ENCODE peak calls at places on chromosomes 13 and 19, in nine cellular contexts. K is lower lobe of right lung, B is MG63, F is brain microvascular endothelial cell, I is adrenal gland, H is NT2/D1, Z is neural progenitor cell, M is thoracic aorta, E is heart left ventricle. W is an unnamed sample. For H3K36me3, the result is how much of the 10 kb centered on the place peaks cover.

GRCh38 chr13:31674056-31674455 is 65.3 kb upstream of the RXFP2 start:
- DNase-seq in K (no peak), B (no peak), F (no peak), I (no peak), H (no peak), Z (no peak), M (no peak), E (no peak), W (no peak)

GRCh38 chr19:38949580-38950367 is 19.0 kb downstream of the MRPS12 start:
- DNase-seq in K (peak), B (no peak), F (peak), I (peak), H (peak), Z (peak), M (peak), E (peak), W (peak)

GRCh38 chr13:113970810-113971470 is 2.9 kb downstream of the C13orf46 start:
- DNase-seq in K (peak), B (peak), F (no peak), I (no peak), H (no peak), Z (no peak), M (peak), E (peak), W (peak)

GRCh38 chr19:4454952-4455738 is 2.4 kb downstream of the UBXN6 start:
- DNase-seq in K (no peak), B (no peak), F (peak), I (peak), H (no peak), Z (no peak), M (no peak), E (no peak), W (no peak)

GRCh38 chr19:33047422-33047821 is 17.3 kb downstream of the RHPN2 start:
- DNase-seq in K (peak), B (no peak), F (no peak), I (no peak), H (no peak), Z (no peak), M (no peak), E (no peak), W (peak)

GRCh38 chr13:31485183-31485582 is 254.1 kb upstream of the RXFP2 start:
- DNase-seq in K (no peak), B (no peak), F (peak), I (no peak), H (no peak), Z (no peak), M (no peak), E (no peak), W (no peak)

GRCh38 chr13:96460571-96460970 is 370.7 kb downstream of the HS6ST3 start:
- DNase-seq in K (no peak), B (peak), F (no peak), I (no peak), H (no peak), Z (no peak), M (no peak), E (no peak), W (no peak)

GRCh38 chr13:86563308-86563707 is 764.1 kb upstream of the SLITRK6 start:
- DNase-seq in K (no peak), B (no peak), F (no peak), I (no peak), H (no peak), Z (no peak), M (no peak), E (no peak), W (no peak)

GRCh38 chr19:53903055-53903680 is 5.9 kb upstream of the CACNG7 start:
- DNase-seq in K (no peak), B (no peak), F (no peak), I (peak), H (no peak), Z (peak), M (no peak), E (no peak), W (no peak)

GRCh38 chr13:60699636-60700035 is 302.6 kb downstream of the TDRD3 start:
- DNase-seq in K (no peak), B (no peak), F (no peak), I (no peak), H (no peak), Z (no peak), M (no peak), E (no peak), W (no peak)

GRCh38 chr19:28586501-28586900 is 626.5 kb downstream of the UQCRFS1 start:
- DNase-seq in K (no peak), B (no peak), F (no peak), I (no peak), H (no peak), Z (no peak), M (no peak), E (no peak), W (no peak)

GRCh38 chr19:50565984-50566903 is 2.0 kb downstream of the LRRC4B start:
- DNase-seq in K (no peak), B (no peak), F (no peak), I (no peak), H (no peak), Z (peak), M (no peak), E (no peak), W (no peak)

GRCh38 chr13:43132228-43132627 is 108.8 kb downstream of the DNAJC15 start:
- DNase-seq in K (no peak), B (no peak), F (peak), I (peak), H (peak), Z (peak), M (no peak), E (no peak), W (peak)

GRCh38 chr19:45621389-45621788 is 17.8 kb downstream of the EML2 start:
- DNase-seq in K (no peak), B (no peak), F (no peak), I (no peak), H (no peak), Z (no peak), M (no peak), E (no peak), W (no peak)

GRCh38 chr19:45615795-45616708 is 14.0 kb upstream of the GPR4 start:
- DNase-seq in K (peak), B (peak), F (peak), I (peak), H (peak), Z (peak), M (no peak), E (peak), W (peak)

GRCh38 chr19:45616709-45617027 is 14.7 kb upstream of the GPR4 start:
- DNase-seq in K (no peak), B (no peak), F (no peak), I (no peak), H (no peak), Z (no peak), M (no peak), E (no peak), W (no peak)

GRCh38 chr19:45623984-45624383 is 15.2 kb downstream of the EML2 start:
- DNase-seq in K (no peak), B (no peak), F (no peak), I (no peak), H (no peak), Z (no peak), M (no peak), E (no peak), W (no peak)

GRCh38 chr19:45621976-45622503 is 17.2 kb downstream of the EML2 start:
- DNase-seq in K (no peak), B (no peak), F (no peak), I (no peak), H (no peak), Z (no peak), M (no peak), E (no peak), W (no peak)
- H3K36me3 ChIP-seq in K (half or more), B (under half), F (under half), I (half or more), H (under half), Z (under half), M (under half), E (under half), W (under half)

GRCh38 chr13:49303533-49304252 is 56.0 kb downstream of the CDADC1 start:
- DNase-seq in K (no peak), B (no peak), F (no peak), I (peak), H (no peak), Z (no peak), M (no peak), E (peak), W (no peak)
- H3K36me3 ChIP-seq in K (under half), B (under half), F (under half), I (under half), H (under half), Z (under half), M (under half), E (under half), W (under half)

GRCh38 chr13:110210604-110210985 is 96.4 kb downstream of the COL4A1 start:
- DNase-seq in K (no peak), B (no peak), F (no peak), I (no peak), H (no peak), Z (no peak), M (no peak), E (no peak), W (no peak)
- H3K36me3 ChIP-seq in K (half or more), B (under half), F (half or more), I (half or more), H (half or more), Z (under half), M (half or more), E (under half), W (under half)

DNA sequence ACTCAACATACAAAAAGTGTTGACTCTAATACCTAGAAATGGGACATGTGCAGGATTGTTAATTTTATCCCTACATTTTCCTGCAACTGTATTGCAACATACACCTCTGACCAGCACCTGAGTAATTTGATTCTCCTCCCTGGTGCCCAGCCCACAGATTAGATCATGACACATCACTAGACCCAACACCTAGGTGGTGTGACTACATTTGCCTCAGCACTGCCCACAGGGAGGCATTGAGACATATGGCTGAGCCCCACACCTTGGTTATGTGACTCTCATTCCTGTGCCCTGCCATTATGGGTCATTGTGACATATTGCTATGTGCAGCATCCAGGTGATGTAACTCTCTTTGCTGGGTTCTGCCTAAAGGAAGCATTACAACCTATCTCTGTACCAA is 13.2 kb upstream of the ZNF254 start:
- DNase-seq in K (no peak), B (no peak), F (no peak), I (no peak), H (no peak), Z (no peak), M (no peak), E (no peak), W (peak)
- H3K36me3 ChIP-seq in K (under half), B (under half), F (under half), I (under half), H (half or more), Z (under half), M (under half), E (under half), W (under half)

GRCh38 chr19:16877581-16877980 is 11.2 kb upstream of the F2RL3 start:
- DNase-seq in K (no peak), B (no peak), F (no peak), I (no peak), H (no peak), Z (no peak), M (no peak), E (no peak), W (no peak)

GRCh38 chr19:16880884-16881554 is 7.8 kb upstream of the F2RL3 start:
- DNase-seq in K (no peak), B (no peak), F (no peak), I (no peak), H (no peak), Z (no peak), M (no peak), E (no peak), W (no peak)

GRCh38 chr19:16876904-16877361 is 11.9 kb upstream of the F2RL3 start:
- DNase-seq in K (no peak), B (no peak), F (peak), I (no peak), H (no peak), Z (no peak), M (no peak), E (no peak), W (peak)

GRCh38 chr19:16875584-16876555 is 12.9 kb upstream of the F2RL3 start:
- DNase-seq in K (no peak), B (no peak), F (no peak), I (no peak), H (no peak), Z (no peak), M (no peak), E (no peak), W (peak)

DNA sequence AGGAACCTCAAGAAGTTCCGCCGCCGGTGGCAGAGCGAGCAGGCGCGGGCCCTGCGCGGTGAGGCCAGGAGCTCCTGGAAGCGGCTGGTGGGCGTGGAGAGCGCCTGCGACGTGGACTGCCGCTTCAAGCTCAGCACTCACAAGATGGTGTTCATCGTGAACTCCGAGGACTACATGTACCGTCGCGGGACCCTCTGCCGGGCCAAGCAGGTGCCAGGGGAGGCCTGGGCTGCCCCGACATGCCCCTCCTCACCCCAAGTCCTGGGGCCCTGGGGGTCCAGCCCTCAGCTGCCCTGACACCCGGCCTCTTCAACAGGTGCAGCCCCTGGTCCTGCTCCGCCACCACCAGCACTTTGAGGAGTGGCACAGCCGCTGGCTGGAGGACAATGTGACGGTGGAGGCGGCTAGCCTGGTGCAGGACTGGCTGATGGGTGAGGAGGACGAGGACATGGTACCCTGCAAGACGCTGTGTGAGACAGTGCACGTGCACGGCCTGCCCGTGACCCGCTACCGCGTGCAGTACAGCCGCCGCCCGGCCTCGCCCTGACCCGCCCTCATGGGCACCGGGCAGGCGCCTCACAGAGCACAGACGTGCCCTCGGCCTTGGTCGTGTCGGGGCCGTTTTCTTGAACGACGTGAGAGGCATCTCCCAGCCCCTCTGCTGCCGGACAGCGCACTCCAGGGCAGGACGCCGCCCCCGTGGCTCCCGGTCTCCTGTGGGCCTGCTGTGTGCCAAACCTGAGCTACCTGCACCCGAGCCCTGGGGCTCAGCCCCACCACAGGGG is 10.4 kb upstream of the F2RL3 start:
- DNase-seq in K (no peak), B (no peak), F (no peak), I (no peak), H (no peak), Z (no peak), M (no peak), E (no peak), W (no peak)
- H3K36me3 ChIP-seq in K (under half), B (half or more), F (under half), I (under half), H (half or more), Z (under half), M (under half), E (under half), W (under half)

GRCh38 chr13:98155475-98156111 is 12.7 kb downstream of the FARP1 start:
- DNase-seq in K (no peak), B (peak), F (peak), I (peak), H (no peak), Z (no peak), M (no peak), E (no peak), W (no peak)
- H3K36me3 ChIP-seq in K (under half), B (under half), F (under half), I (under half), H (under half), Z (under half), M (under half), E (under half), W (under half)

GRCh38 chr19:15112385-15112784 is 5.2 kb downstream of the SYDE1 start:
- DNase-seq in K (no peak), B (no peak), F (no peak), I (no peak), H (no peak), Z (no peak), M (no peak), E (no peak), W (no peak)

GRCh38 chr19:15114153-15114540 is 6.9 kb downstream of the SYDE1 start:
- DNase-seq in K (no peak), B (peak), F (peak), I (peak), H (no peak), Z (no peak), M (no peak), E (no peak), W (no peak)

GRCh38 chr19:15111758-15112157 is 4.6 kb downstream of the SYDE1 start:
- DNase-seq in K (no peak), B (no peak), F (no peak), I (no peak), H (no peak), Z (no peak), M (no peak), E (no peak), W (no peak)

GRCh38 chr19:15115080-15115479 is 7.9 kb downstream of the SYDE1 start:
- DNase-seq in K (no peak), B (peak), F (peak), I (peak), H (no peak), Z (no peak), M (no peak), E (peak), W (peak)

DNA sequence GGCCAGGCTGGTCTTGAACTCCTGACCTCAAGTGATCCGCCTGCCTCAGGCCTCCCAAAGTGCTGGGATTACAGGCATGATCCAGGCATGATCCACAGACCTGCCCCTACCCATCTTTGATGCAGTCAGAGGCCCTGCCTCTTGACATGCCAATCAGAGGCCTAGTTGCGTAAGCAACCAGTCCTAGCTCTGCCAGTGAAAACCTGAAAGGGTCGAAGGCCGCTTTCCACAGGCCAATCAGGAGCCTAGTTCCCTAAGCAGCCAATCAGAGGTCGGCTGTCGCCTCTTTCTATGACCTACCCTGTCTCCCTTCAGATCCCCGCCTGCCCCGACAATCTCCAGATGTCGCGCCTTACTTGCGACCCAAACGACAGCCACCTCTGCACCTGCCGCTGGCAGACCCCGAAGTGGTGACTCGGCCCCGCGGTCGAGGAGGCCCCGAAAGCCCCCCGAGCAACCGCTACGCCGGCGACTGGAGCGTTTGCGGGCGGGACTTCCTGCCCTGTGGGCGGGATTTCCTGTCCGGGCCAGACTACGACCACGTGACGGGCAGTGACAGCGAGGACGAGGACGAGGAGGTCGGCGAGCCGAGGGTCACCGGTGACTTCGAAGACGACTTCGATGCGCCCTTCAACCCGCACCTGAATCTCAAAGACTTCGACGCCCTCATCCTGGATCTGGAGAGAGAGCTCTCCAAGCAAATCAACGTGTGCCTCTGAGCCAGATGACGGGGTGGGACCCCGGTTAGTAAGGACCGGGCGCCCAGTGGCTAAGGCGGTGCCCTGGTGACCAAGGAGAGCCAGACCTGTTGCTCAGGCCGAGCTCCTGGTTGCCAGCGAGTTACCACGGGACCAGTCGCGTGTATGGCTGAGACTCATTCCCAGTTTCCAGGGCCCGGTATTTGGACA is 6.3 kb downstream of the SYDE1 start:
- DNase-seq in K (no peak), B (no peak), F (no peak), I (no peak), H (no peak), Z (no peak), M (no peak), E (peak), W (no peak)
- H3K36me3 ChIP-seq in K (half or more), B (half or more), F (half or more), I (half or more), H (half or more), Z (under half), M (half or more), E (under half), W (under half)